ENCODE peak calls at places on chromosomes 11 and 22, in seven cellular contexts. R is fibroblast of mammary gland, Z is lower leg skin, W is cardiac fibroblast, X is pancreas, D is PC-3, A is mammary epithelial cell. H is an unnamed sample.

GRCh38 chr22:44665115-44665514 is 36.9 kb upstream of the PRR5 start:
- DNase-seq in X (no peak), W (no peak), D (no peak), Z (no peak), R (no peak), A (no peak), H (no peak)

GRCh38 chr11:19664896-19665548 is 47.6 kb upstream of the NAV2 start:
- DNase-seq in D (peak; percentile 21), Z (no peak), R (peak; percentile 76), X (no peak), W (peak; percentile 81), A (peak; percentile 35), H (no peak)

GRCh38 chr22:24969588-24970301 is 17.2 kb downstream of the KIAA1671 start:
- DNase-seq in R (no peak), W (peak; percentile 51), Z (no peak), A (peak; percentile 58), X (no peak), D (peak; percentile 85), H (peak; percentile 52)

GRCh38 chr11:72224587-72225410 is at the start of gene INPPL1:
- DNase-seq in X (peak; percentile 50), A (peak; percentile 35), R (peak; percentile 18), D (peak; percentile 43), Z (peak; percentile 87), W (peak; percentile 47), H (no peak)

GRCh38 chr11:95931916-95932315 is 8.0 kb upstream of the MTMR2 start:
- DNase-seq in A (no peak), Z (no peak), X (no peak), R (no peak), W (no peak), D (no peak), H (no peak)

GRCh38 chr11:45915446-45915845 is 2.2 kb downstream of the PEX16 start:
- DNase-seq in A (no peak), W (no peak), X (no peak), Z (no peak), D (no peak), R (no peak), H (no peak)

GRCh38 chr11:83508804-83509203 is 222.6 kb upstream of the CCDC90B start:
- DNase-seq in R (no peak), D (no peak), Z (no peak), A (no peak), X (no peak), W (no peak), H (no peak)

GRCh38 chr22:46388647-46389046 is 53.1 kb downstream of the TRMU start:
- DNase-seq in D (no peak), X (no peak), R (no peak), A (no peak), W (no peak), Z (no peak), H (no peak)

GRCh38 chr11:91686700-91687099 is 537.9 kb upstream of the FAT3 start:
- DNase-seq in W (no peak), R (no peak), X (no peak), A (no peak), D (peak; percentile 28), Z (no peak), H (no peak)

GRCh38 chr22:43451651-43452050 is 39.8 kb downstream of the MPPED1 start:
- DNase-seq in Z (no peak), W (no peak), X (no peak), A (no peak), D (no peak), R (no peak), H (no peak)

DNA sequence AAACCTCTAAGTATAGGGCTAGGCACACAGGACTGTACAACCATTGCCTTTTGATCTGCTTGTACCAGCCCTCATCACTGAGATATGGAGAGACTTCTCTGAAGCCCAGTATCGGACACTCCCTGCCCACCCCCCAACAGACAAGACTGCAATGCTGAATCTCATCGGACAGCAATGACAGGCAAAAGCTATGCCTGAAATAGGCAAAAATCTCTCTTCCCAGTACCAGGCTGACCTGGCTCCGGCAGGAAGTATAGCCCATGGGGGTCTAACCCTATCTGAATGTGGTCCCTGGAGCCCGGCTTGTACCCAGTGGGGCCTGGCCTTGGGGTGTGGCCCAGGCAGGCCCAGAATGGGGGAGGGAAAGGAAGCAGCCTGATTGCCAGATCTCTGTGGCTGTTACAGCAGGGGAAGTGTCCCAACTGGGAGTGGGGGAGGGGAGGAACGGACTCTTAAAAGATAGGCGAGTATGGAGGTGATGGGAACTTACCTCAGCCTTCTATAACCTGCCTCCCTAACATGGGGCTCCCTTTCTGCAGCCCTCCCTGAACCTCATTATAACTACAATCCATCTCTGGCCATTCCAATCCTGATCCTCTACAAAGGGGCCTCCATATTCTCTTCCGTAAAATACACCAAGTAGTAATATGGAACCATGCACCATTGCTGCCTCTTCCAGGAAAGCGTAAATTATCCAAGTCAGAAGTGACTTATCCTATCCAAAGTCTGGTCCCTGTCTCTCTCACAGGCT is 6.2 kb downstream of the RHOG start:
- DNase-seq in X (no peak), W (no peak), D (no peak), R (no peak), Z (no peak), A (no peak), H (peak; percentile 63)
- H3K4me3 ChIP-seq in X (no peak overlapping the region), W (no peak overlapping the region), D (no peak overlapping the region), R (no peak overlapping the region), Z (no peak overlapping the region), A (no peak overlapping the region), H (no peak overlapping the region)

DNA sequence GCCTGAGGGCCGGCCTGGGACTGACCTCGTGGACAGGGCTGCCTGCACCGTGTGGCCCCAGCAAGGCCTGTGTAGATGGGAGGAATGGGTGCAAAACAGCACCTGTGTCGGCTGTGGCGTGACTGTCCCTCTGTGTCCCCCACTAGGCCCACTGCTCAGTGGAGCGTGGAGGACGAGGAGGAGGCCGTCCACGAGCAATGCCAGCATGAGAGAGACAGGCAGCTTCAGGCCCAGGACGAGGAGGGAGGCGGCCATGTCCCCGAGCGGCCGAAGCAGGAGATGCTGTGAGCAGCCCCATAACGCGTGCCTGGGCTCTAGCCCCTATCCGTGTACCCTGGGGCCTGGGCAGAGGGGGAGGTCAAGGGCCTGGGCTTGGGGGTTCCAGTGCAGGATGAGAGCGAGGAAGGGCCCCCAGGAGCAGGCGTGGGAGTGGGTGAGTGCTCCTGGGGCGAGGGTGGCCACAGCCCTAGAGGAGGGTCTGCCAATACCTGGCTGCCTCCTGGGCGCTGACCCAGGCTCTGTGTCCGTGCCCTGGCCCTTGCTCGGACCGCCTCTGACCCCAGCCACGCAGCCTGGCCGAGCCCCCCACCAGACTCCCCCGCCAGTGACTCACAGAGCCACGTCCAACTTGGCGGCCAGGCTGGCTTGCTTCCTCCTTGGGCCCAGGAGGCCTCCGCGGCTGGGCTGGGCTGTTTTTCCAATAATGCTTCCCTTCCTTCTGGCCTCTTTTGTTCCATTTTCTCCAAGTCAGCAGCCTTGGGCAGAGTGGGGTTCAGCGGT is 11.6 kb downstream of the PRR33 start:
- DNase-seq in W (peak; percentile 79), A (no peak), X (peak; percentile 17), Z (peak; percentile 94), D (no peak), R (peak; percentile 72), H (peak; percentile 64)
- H3K4me3 ChIP-seq in W (no peak overlapping the region), A (no peak overlapping the region), X (no peak overlapping the region), Z (no peak overlapping the region), D (no peak overlapping the region), R (no peak overlapping the region), H (no peak overlapping the region)

GRCh38 chr11:17720796-17721171 is 1.4 kb downstream of the MYOD1 start:
- DNase-seq in X (no peak), W (no peak), D (no peak), Z (no peak), A (no peak), R (no peak), H (no peak)
- H3K4me3 ChIP-seq in X (no peak overlapping the region), W (no peak overlapping the region), D (no peak overlapping the region), Z (no peak overlapping the region), A (no peak overlapping the region), R (no peak overlapping the region), H (no peak overlapping the region)

GRCh38 chr11:67628710-67629385 is 889 bp downstream of the NUDT8 start:
- DNase-seq in W (no peak), X (no peak), Z (no peak), R (no peak), D (no peak), A (no peak), H (no peak)
- H3K4me3 ChIP-seq in W (no peak overlapping the region), X (peak overlapping the region; percentile 51), Z (peak overlapping the region; percentile 45), R (no peak overlapping the region), D (peak overlapping the region; percentile 75), A (peak overlapping the region; percentile 72), H (peak overlapping the region; percentile 34)

DNA sequence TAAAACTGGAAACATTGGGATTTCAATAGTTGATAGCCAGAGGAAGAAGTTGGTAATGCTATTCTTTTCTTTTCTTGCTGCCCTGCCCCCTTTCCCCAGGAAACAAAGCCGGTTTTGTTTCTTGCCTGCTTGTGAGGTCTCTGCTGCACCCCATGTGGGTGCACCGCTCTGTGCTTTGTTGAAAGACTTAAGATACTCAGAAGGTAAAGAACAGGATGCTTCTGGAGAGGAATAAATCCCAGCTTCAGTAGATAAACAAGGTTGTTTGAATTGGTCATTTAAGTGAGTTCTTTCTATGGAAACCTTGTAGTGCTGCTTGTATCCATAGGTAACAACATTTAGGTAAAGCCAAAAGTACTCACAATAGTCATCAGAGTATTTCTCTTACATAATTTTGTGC is 87.5 kb downstream of the YAP1 start:
- DNase-seq in W (no peak), A (peak; percentile 48), D (no peak), Z (no peak), X (no peak), R (no peak), H (peak; percentile 27)
- H3K4me3 ChIP-seq in W (no peak overlapping the region), A (no peak overlapping the region), D (no peak overlapping the region), Z (no peak overlapping the region), X (no peak overlapping the region), R (no peak overlapping the region), H (no peak overlapping the region)

GRCh38 chr22:26823966-26824365 is 166.6 kb downstream of the MIAT start:
- DNase-seq in D (no peak), A (no peak), R (no peak), X (no peak), W (no peak), Z (no peak), H (no peak)

GRCh38 chr22:26821854-26822253 is 164.5 kb downstream of the MIAT start:
- DNase-seq in X (no peak), Z (no peak), W (no peak), A (no peak), R (no peak), D (no peak), H (no peak)

GRCh38 chr22:26826431-26826935 is 169.1 kb downstream of the MIAT start:
- DNase-seq in R (no peak), X (no peak), A (no peak), W (no peak), D (no peak), Z (no peak), H (no peak)

GRCh38 chr22:26825960-26826359 is 168.6 kb downstream of the MIAT start:
- DNase-seq in R (no peak), W (no peak), X (no peak), Z (no peak), A (no peak), D (no peak), H (no peak)

DNA sequence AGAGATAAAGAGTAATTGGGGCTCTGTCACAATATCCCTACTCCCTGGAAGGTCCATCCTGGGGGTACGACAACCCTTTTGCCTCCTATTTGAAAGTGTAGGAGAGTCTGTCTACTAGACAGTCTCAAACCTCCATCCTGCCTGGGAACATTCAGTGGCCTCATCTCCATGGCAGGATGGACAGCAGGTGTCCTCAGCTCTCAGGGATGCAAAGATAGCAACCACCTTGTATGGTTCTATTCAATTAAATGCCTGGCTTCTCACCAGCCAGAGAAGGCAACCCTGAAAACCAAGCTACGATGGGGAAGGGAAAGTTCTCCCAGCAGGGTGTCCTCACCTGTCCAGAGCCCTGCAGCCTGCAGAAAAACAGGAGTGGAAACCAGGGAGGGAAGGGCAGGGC is 164.9 kb downstream of the MIAT start:
- DNase-seq in D (no peak), W (no peak), X (no peak), A (no peak), Z (no peak), R (no peak), H (no peak)
- H3K4me3 ChIP-seq in D (no peak overlapping the region), W (no peak overlapping the region), X (no peak overlapping the region), A (no peak overlapping the region), Z (no peak overlapping the region), R (no peak overlapping the region), H (no peak overlapping the region)

GRCh38 chr22:42387631-42388030 is 44.6 kb downstream of the NFAM1 start:
- DNase-seq in X (no peak), D (no peak), A (no peak), W (no peak), Z (no peak), R (no peak), H (no peak)
- H3K4me3 ChIP-seq in X (no peak overlapping the region), D (no peak overlapping the region), A (no peak overlapping the region), W (no peak overlapping the region), Z (no peak overlapping the region), R (no peak overlapping the region), H (no peak overlapping the region)

H was measured in tibial nerve.